ENCODE peak calls at places on chromosomes 4 and X, in seven cellular contexts. K is fibroblast of lung, A is AG10803, W is astrocyte of the spinal cord, N is stomach, F is hepatocyte, Q is lower leg skin. R is an unnamed sample.
A peak's percentile ranks its signal among the peaks of the same experiment; 100 is the strongest.

GRCh38 chr4:163070023-163070422 is 96.7 kb downstream of the NAF1 start:
- DNase-seq in N (no peak), W (no peak), F (no peak), A (no peak), Q (no peak), K (peak; percentile 6), R (no peak)

GRCh38 chr4:183345261-183345660 is 23.0 kb upstream of the CLDN24 start:
- DNase-seq in A (no peak), K (no peak), N (no peak), W (no peak), F (no peak), Q (no peak), R (no peak)

GRCh38 chr4:35934370-35934981 is 309.8 kb downstream of the ARAP2 start:
- DNase-seq in N (no peak), A (peak; percentile 8), Q (no peak), K (peak; percentile 22), F (peak; percentile 63), W (peak; percentile 49), R (peak; percentile 14)

GRCh38 chrX:103793541-103793932 is 16.9 kb downstream of the PLP1 start:
- DNase-seq in W (no peak), F (no peak), Q (no peak), K (peak; percentile 15), A (no peak), N (no peak), R (no peak)

GRCh38 chrX:72387247-72387646 is 81.5 kb upstream of the CITED1 start:
- DNase-seq in Q (no peak), F (no peak), K (no peak), A (no peak), N (no peak), W (no peak), R (no peak)

GRCh38 chrX:20144491-20144890 is 2.9 kb upstream of the EIF1AX start:
- DNase-seq in W (peak; percentile 31), N (no peak), K (peak; percentile 63), A (peak; percentile 45), Q (no peak), F (no peak), R (no peak)

GRCh38 chr4:125070869-125071268 is 243.9 kb upstream of the FAT4 start:
- DNase-seq in K (no peak), A (no peak), W (no peak), F (no peak), N (no peak), Q (no peak), R (no peak)

GRCh38 chr4:89640620-89641366 is 196.2 kb downstream of the SNCA start:
- DNase-seq in K (peak; percentile 63), W (peak; percentile 63), Q (no peak), N (no peak), F (peak; percentile 87), A (peak; percentile 56), R (peak; percentile 11)

GRCh38 chr4:122073615-122074014 is 78.5 kb upstream of the BLTP1 start:
- DNase-seq in Q (no peak), N (no peak), K (no peak), W (no peak), A (no peak), F (no peak), R (no peak)

GRCh38 chrX:154457491-154458115 is 478 bp upstream of the PLXNA3 start:
- DNase-seq in Q (no peak), W (no peak), K (no peak), A (no peak), F (peak; percentile 75), N (peak; percentile 48), R (no peak)

GRCh38 chr4:141972950-141973349 is 336.6 kb downstream of the IL15 start:
- DNase-seq in F (no peak), A (no peak), Q (no peak), W (no peak), N (no peak), K (no peak), R (no peak)

GRCh38 chr4:188372051-188372450 is 232.8 kb downstream of the TRIML1 start:
- DNase-seq in K (no peak), Q (no peak), A (peak; percentile 31), N (no peak), F (no peak), W (peak; percentile 16), R (no peak)

GRCh38 chrX:41720125-41720780 is 3.7 kb upstream of the GPR82 start:
- DNase-seq in A (no peak), W (no peak), F (no peak), N (peak; percentile 28), Q (no peak), K (peak; percentile 51), R (no peak)
- H3K4me3 ChIP-seq in A (no peak overlapping the region), W (no peak overlapping the region), F (no peak overlapping the region), N (no peak overlapping the region), Q (no peak overlapping the region), K (no peak overlapping the region), R (no peak overlapping the region)

DNA sequence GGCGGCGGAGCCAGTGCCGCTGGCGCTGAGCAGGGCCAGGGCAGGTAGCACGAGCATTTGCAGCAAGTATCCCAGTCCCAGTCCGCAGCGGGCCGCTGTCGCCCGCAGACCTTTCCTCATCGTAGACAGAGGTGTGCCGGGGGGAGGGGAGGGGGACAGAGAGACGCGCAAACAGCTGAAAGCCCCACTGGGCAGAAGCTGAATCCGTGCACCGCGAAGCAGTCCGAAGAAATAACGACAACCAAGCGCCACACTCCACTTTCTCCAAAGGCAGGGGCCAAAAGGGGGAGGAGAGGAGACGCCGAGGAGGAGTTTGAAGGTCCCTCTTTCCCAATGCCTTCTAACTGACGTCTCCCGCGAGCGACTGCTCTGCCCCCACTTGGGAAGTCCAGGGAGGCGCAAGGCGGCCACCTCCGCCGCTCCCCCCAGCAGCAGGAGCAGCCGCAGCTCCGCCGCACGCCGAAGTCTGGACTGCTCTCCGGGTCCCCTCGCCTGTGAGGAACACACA is at the start of gene UNC5C:
- DNase-seq in K (peak; percentile 84), N (peak; percentile 36), A (peak; percentile 3), Q (no peak), W (peak; percentile 64), F (peak; percentile 83), R (no peak)
- TF ChIP-seq CTCF in K (no peak), N (no peak), A (no peak), Q (no peak), W (no peak), F (peak; percentile 13), R (no peak)

GRCh38 chr4:100895572-100896197 is 377.9 kb upstream of the EMCN start:
- DNase-seq in A (peak; percentile 3), K (no peak), F (no peak), W (no peak), N (no peak), Q (no peak), R (no peak)
- H3K4me3 ChIP-seq in A (peak overlapping the region; percentile 46), K (peak overlapping the region; percentile 41), F (no peak overlapping the region), W (no peak overlapping the region), N (peak overlapping the region; percentile 20), Q (no peak overlapping the region), R (no peak overlapping the region)

GRCh38 chrX:112694811-112695210 is 15.1 kb upstream of the LHFPL1 start:
- DNase-seq in F (no peak), K (no peak), N (no peak), W (no peak), A (no peak), Q (no peak), R (no peak)
- TF ChIP-seq CTCF in F (no peak), K (no peak), N (no peak), W (no peak), A (no peak), Q (no peak), R (no peak)

DNA sequence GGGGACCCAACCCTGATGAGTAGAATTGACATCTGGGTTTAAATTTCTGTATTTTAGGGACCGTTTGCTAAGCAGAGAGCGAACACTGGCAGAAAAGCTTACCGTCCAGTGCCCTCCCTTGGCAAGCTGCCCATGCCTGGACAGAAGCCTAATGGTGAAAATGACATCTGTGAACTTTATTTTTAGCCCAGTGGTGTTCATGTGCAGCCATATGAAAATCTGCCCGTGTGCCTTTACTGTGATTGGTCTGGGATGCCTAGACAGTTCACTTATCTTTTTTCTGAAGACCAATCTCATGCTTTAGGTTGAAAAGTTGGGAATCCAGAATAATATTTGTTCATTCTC is 1.1 kb downstream of the STBD1 start:
- DNase-seq in Q (no peak), K (no peak), F (peak; percentile 34), N (peak; percentile 33), A (no peak), W (no peak), R (no peak)
- H3K4me3 ChIP-seq in Q (no peak overlapping the region), K (peak overlapping the region; percentile 96), F (peak overlapping the region; percentile 77), N (peak overlapping the region; percentile 81), A (peak overlapping the region; percentile 88), W (peak overlapping the region; percentile 74), R (peak overlapping the region; percentile 85)

GRCh38 chr4:112751447-112751846 is 114.5 kb downstream of the LARP7 start:
- DNase-seq in A (no peak), W (no peak), K (no peak), N (no peak), Q (no peak), F (no peak), R (no peak)
- TF ChIP-seq CTCF in A (no peak), W (no peak), K (no peak), N (no peak), Q (no peak), F (no peak), R (no peak)

GRCh38 chr4:8069102-8069752 is 89.4 kb downstream of the ABLIM2 start:
- DNase-seq in F (no peak), Q (no peak), K (no peak), N (no peak), A (no peak), W (no peak), R (no peak)

GRCh38 chr4:8063974-8064563 is 94.5 kb downstream of the ABLIM2 start:
- DNase-seq in N (no peak), A (no peak), F (no peak), W (no peak), Q (no peak), K (peak; percentile 7), R (no peak)

GRCh38 chr4:8067945-8068894 is 90.4 kb downstream of the ABLIM2 start:
- DNase-seq in F (no peak), A (no peak), N (no peak), W (no peak), K (no peak), Q (no peak), R (no peak)

GRCh38 chr4:8066336-8066931 is 92.2 kb downstream of the ABLIM2 start:
- DNase-seq in N (no peak), K (no peak), W (no peak), F (no peak), Q (no peak), A (no peak), R (no peak)

DNA sequence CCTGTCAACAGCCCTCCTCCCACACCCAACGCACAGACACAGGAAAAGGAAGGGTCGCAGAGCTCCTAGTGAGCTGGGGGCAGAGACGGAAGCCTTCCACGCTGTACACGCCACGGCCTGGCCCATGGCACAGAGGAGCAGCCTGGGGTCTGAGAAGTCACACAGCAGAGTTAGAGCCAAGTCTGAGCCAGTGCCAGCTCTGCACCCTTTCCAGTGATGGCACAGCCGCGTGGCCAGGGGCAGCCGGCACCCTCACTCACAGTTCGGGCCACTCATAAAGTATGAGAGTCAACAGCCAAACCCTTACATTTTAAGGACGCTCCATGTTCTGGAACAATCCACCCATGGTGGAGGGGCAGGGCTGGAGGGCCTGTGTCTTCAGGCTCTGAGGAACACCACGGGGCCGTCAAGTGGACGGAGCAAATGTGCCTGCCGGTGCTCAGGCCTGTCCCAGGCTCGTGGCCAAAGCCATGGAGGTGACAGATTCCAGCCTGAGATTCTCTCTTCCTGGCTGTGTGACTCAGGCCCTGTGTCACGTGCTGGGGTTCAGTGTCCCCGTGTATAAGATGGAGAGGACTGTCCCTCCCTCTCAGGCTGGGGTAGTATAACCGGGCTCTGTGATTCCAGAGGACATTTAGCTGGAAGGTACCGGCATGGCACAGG is 91.2 kb downstream of the ABLIM2 start:
- DNase-seq in A (no peak), K (no peak), W (no peak), F (no peak), Q (no peak), N (no peak), R (no peak)
- H3K4me3 ChIP-seq in A (no peak overlapping the region), K (no peak overlapping the region), W (no peak overlapping the region), F (no peak overlapping the region), Q (no peak overlapping the region), N (no peak overlapping the region), R (no peak overlapping the region)

R was measured in LNCaP clone FGC.